ENCODE peak calls at places on chromosomes 4 and X, in ten cellular contexts. G, Q, A, O, B, S, C, X, I and P are unnamed samples.

GRCh38 chr4:41622816-41623215 is 84.9 kb downstream of the LIMCH1 start:
- DNase-seq in G (no peak), Q (no peak), A (no peak), O (no peak), B (no peak), S (no peak), C (no peak), X (no peak), I (no peak), P (no peak)

GRCh38 chrX:19840899-19841648 is 46.3 kb downstream of the SH3KBP1 start:
- DNase-seq in G (no peak), Q (no peak), A (no peak), O (peak; percentile 92), B (no peak), S (peak; percentile 61), C (no peak), X (no peak), I (peak; percentile 79), P (peak; percentile 47)

GRCh38 chr4:107666134-107666533 is 53.9 kb downstream of the PAPSS1 start:
- DNase-seq in G (no peak), Q (no peak), A (no peak), O (no peak), B (no peak), S (no peak), C (no peak), X (no peak), I (no peak), P (no peak)

GRCh38 chr4:98614655-98615054 is 43.8 kb downstream of the TSPAN5 start:
- DNase-seq in G (no peak), Q (no peak), A (no peak), O (no peak), B (no peak), S (no peak), C (no peak), X (no peak), I (no peak), P (no peak)

GRCh38 chr4:118682928-118683327 is 2.3 kb upstream of the METTL14 start:
- DNase-seq in G (no peak), Q (no peak), A (peak; percentile 11), O (no peak), B (no peak), S (no peak), C (no peak), X (no peak), I (no peak), P (peak; percentile 28)

GRCh38 chrX:20974326-20974725 is 399.9 kb upstream of the CNKSR2 start:
- DNase-seq in G (no peak), Q (no peak), A (peak; percentile 3), O (no peak), B (no peak), S (no peak), C (no peak), X (no peak), I (no peak), P (no peak)

GRCh38 chr4:83269256-83269655 is 15.3 kb downstream of the COQ2 start:
- DNase-seq in G (no peak), Q (no peak), A (no peak), O (no peak), B (no peak), S (no peak), C (no peak), X (no peak), I (no peak), P (no peak)

GRCh38 chr4:186651181-186651603 is 72.5 kb downstream of the FAT1 start:
- DNase-seq in G (no peak), Q (no peak), A (no peak), O (no peak), B (no peak), S (no peak), C (no peak), X (no peak), I (no peak), P (no peak)

GRCh38 chr4:472881-473574 is 25.9 kb downstream of the ZNF721 start:
- DNase-seq in G (no peak), Q (no peak), A (peak; percentile 2), O (no peak), B (no peak), S (no peak), C (no peak), X (no peak), I (no peak), P (peak; percentile 33)

GRCh38 chr4:58301384-58301783 is 1191.2 kb upstream of the IGFBP7 start:
- DNase-seq in G (no peak), Q (no peak), A (no peak), O (peak; percentile 17), B (no peak), S (no peak), C (no peak), X (no peak), I (no peak), P (no peak)

GRCh38 chr4:110970642-110971041 is 347.8 kb upstream of the PITX2 start:
- DNase-seq in G (peak; percentile 68), Q (no peak), A (peak; percentile 17), O (peak; percentile 79), B (no peak), S (no peak), C (peak; percentile 70), X (no peak), I (no peak), P (peak; percentile 14)